ENCODE peak calls at places on chromosomes 2 and 18, in six cellular contexts. One of them, this sample, is unnamed. For H3K9me3, the result is how much of the 10 kb centered on the place peaks cover.

GRCh38 chr2:174142290-174142689 is 106.0 kb downstream of the OLA1 start:
- DNase-seq in body of pancreas: no peak
- DNase-seq in left lung: no peak
- DNase-seq in heart left ventricle: no peak
- DNase-seq in PC-9: no peak
- DNase-seq in psoas muscle: no peak
- DNase-seq in this sample: no peak

GRCh38 chr2:79040967-79041582 is 15.6 kb downstream of the REG3G start:
- DNase-seq in body of pancreas: peak
- DNase-seq in left lung: no peak
- DNase-seq in heart left ventricle: no peak
- DNase-seq in PC-9: no peak
- DNase-seq in psoas muscle: no peak
- DNase-seq in this sample: no peak

GRCh38 chr18:47492691-47493090 is 241.2 kb upstream of the SKOR2 start:
- DNase-seq in body of pancreas: no peak
- DNase-seq in left lung: no peak
- DNase-seq in heart left ventricle: no peak
- DNase-seq in PC-9: no peak
- DNase-seq in psoas muscle: no peak
- DNase-seq in this sample: no peak

GRCh38 chr18:59416818-59417217 is 57.8 kb upstream of the LMAN1 start:
- DNase-seq in body of pancreas: no peak
- DNase-seq in left lung: no peak
- DNase-seq in heart left ventricle: no peak
- DNase-seq in PC-9: no peak
- DNase-seq in psoas muscle: no peak
- DNase-seq in this sample: no peak

GRCh38 chr2:176134978-176135575 is 5.6 kb downstream of the HOXD8 start:
- DNase-seq in body of pancreas: no peak
- DNase-seq in left lung: no peak
- DNase-seq in heart left ventricle: no peak
- DNase-seq in PC-9: no peak
- DNase-seq in psoas muscle: no peak
- DNase-seq in this sample: no peak

GRCh38 chr2:42328148-42328833 is 32.7 kb downstream of the COX7A2L start:
- DNase-seq in body of pancreas: no peak
- DNase-seq in left lung: no peak
- DNase-seq in heart left ventricle: no peak
- DNase-seq in PC-9: no peak
- DNase-seq in psoas muscle: no peak
- DNase-seq in this sample: no peak

GRCh38 chr18:49623571-49623970 is 61.7 kb downstream of the LIPG start:
- DNase-seq in body of pancreas: no peak
- DNase-seq in left lung: no peak
- DNase-seq in heart left ventricle: no peak
- DNase-seq in PC-9: no peak
- DNase-seq in psoas muscle: no peak
- DNase-seq in this sample: no peak

GRCh38 chr2:241810304-241811208 is 1.6 kb downstream of the NEU4 start:
- DNase-seq in body of pancreas: no peak
- DNase-seq in left lung: no peak
- DNase-seq in heart left ventricle: peak
- DNase-seq in PC-9: no peak
- DNase-seq in psoas muscle: peak
- DNase-seq in this sample: peak

GRCh38 chr2:12597555-12597954 is 119.2 kb upstream of the TRIB2 start:
- DNase-seq in body of pancreas: no peak
- DNase-seq in left lung: no peak
- DNase-seq in heart left ventricle: no peak
- DNase-seq in PC-9: no peak
- DNase-seq in psoas muscle: no peak
- DNase-seq in this sample: no peak

GRCh38 chr2:236177604-236177966 is 9.4 kb upstream of the GBX2 start:
- DNase-seq in body of pancreas: peak
- DNase-seq in left lung: no peak
- DNase-seq in heart left ventricle: peak
- DNase-seq in PC-9: peak
- DNase-seq in psoas muscle: peak
- DNase-seq in this sample: peak

GRCh38 chr2:118668431-118669424 is 178.7 kb downstream of the EN1 start:
- DNase-seq in body of pancreas: no peak
- DNase-seq in left lung: no peak
- DNase-seq in heart left ventricle: no peak
- DNase-seq in PC-9: peak
- DNase-seq in psoas muscle: no peak
- DNase-seq in this sample: peak

DNA sequence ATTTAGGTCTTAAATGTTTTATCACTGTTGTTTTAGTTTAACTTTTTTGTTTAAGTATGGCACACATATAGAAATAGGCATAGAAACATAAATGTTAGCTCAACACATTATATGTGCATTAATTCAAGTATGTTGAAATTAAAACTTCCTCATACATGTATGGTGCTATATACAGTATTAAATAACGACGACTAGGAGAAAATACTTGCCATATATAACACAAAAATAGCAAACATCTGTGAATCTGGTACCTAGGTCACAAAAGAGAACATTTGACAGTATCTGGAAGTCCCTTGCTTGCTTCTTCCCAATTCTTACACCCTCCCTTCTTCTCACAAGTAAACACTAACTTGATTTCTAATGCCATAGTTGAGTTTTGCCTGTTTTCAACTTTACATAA is 38.4 kb downstream of the ZNF638 start:
- DNase-seq in body of pancreas: no peak
- DNase-seq in left lung: no peak
- DNase-seq in heart left ventricle: no peak
- DNase-seq in PC-9: no peak
- DNase-seq in psoas muscle: no peak
- DNase-seq in this sample: no peak
- H3K27ac ChIP-seq in body of pancreas: no peak
- H3K27ac ChIP-seq in left lung: no peak
- H3K27ac ChIP-seq in heart left ventricle: no peak
- H3K27ac ChIP-seq in PC-9: no peak
- H3K27ac ChIP-seq in psoas muscle: peak
- H3K27ac ChIP-seq in this sample: no peak

GRCh38 chr2:102139851-102140250 is 2.7 kb upstream of the IL1R1 start:
- DNase-seq in body of pancreas: no peak
- DNase-seq in left lung: no peak
- DNase-seq in heart left ventricle: no peak
- DNase-seq in PC-9: no peak
- DNase-seq in psoas muscle: no peak
- DNase-seq in this sample: no peak

GRCh38 chr2:102140367-102140766 is 2.2 kb upstream of the IL1R1 start:
- DNase-seq in body of pancreas: no peak
- DNase-seq in left lung: no peak
- DNase-seq in heart left ventricle: no peak
- DNase-seq in PC-9: no peak
- DNase-seq in psoas muscle: no peak
- DNase-seq in this sample: no peak

GRCh38 chr2:102142829-102143449 is 393 bp downstream of the IL1R1 start:
- DNase-seq in body of pancreas: peak
- DNase-seq in left lung: no peak
- DNase-seq in heart left ventricle: peak
- DNase-seq in PC-9: no peak
- DNase-seq in psoas muscle: no peak
- DNase-seq in this sample: no peak

GRCh38 chr2:102141915-102142828 is at the start of gene IL1R1:
- DNase-seq in body of pancreas: peak
- DNase-seq in left lung: peak
- DNase-seq in heart left ventricle: peak
- DNase-seq in PC-9: peak
- DNase-seq in psoas muscle: peak
- DNase-seq in this sample: peak

DNA sequence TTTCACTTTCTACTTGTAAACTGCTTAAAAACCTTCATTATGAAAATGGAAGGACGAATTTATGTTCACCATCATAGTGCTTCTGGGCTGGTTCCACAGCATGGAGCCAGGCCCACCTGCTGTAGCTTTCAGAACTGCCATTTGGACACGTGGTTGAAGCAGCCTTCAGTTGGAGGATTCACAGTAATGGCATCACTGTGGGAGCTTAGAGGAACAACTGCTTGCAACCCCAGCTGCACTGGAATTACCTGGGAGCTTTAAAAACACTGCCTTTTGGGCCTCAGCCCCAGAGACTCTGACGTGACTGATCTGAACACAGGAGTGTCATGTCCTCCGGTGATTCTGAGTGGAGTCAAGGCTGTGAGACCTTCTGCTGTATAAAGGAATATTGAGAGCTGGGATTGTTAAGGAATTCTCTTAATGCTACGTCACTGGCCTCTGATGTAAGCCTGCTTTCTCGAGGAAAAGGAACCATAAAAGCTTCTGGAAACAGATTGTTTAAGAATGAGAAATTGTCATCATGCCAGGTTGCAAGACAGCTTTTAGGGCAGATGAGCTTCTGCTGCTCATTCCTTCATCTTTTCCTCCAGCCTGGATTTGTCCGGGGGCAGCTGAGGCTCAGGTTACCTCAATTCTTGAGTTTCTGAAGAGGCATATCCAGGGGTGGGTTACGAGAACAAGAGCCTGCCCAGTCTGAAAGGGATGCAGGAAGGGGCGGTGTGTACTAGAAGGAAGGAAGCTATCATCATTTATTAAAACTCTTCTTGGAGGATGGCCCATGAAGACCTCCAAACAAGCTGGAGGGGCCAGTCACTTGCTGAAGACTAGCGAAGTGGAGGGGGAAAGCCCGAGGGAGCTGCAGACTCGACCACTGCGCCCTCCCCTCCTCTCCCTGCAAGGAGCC is 1.3 kb upstream of the IL1R1 start:
- DNase-seq in body of pancreas: no peak
- DNase-seq in left lung: no peak
- DNase-seq in heart left ventricle: peak
- DNase-seq in PC-9: no peak
- DNase-seq in psoas muscle: no peak
- DNase-seq in this sample: no peak
- H3K4me3 ChIP-seq in body of pancreas: no peak
- H3K4me3 ChIP-seq in left lung: peak
- H3K4me3 ChIP-seq in heart left ventricle: peak
- H3K4me3 ChIP-seq in PC-9: no peak
- H3K4me3 ChIP-seq in psoas muscle: peak
- H3K4me3 ChIP-seq in this sample: no peak

GRCh38 chr18:6249788-6250187 is 164.9 kb downstream of the L3MBTL4 start:
- DNase-seq in body of pancreas: peak
- DNase-seq in left lung: no peak
- DNase-seq in heart left ventricle: no peak
- DNase-seq in PC-9: no peak
- DNase-seq in psoas muscle: no peak
- DNase-seq in this sample: no peak

GRCh38 chr18:6256521-6256920 is 158.2 kb downstream of the L3MBTL4 start:
- DNase-seq in body of pancreas: peak
- DNase-seq in left lung: no peak
- DNase-seq in heart left ventricle: no peak
- DNase-seq in PC-9: no peak
- DNase-seq in psoas muscle: no peak
- DNase-seq in this sample: peak

GRCh38 chr18:6251084-6251483 is 163.6 kb downstream of the L3MBTL4 start:
- DNase-seq in body of pancreas: no peak
- DNase-seq in left lung: no peak
- DNase-seq in heart left ventricle: no peak
- DNase-seq in PC-9: no peak
- DNase-seq in psoas muscle: no peak
- DNase-seq in this sample: no peak

GRCh38 chr18:6257950-6258349 is 156.8 kb downstream of the L3MBTL4 start:
- DNase-seq in body of pancreas: no peak
- DNase-seq in left lung: no peak
- DNase-seq in heart left ventricle: no peak
- DNase-seq in PC-9: no peak
- DNase-seq in psoas muscle: no peak
- DNase-seq in this sample: no peak

GRCh38 chr18:6255121-6255742 is 159.5 kb downstream of the L3MBTL4 start:
- DNase-seq in body of pancreas: peak
- DNase-seq in left lung: no peak
- DNase-seq in heart left ventricle: no peak
- DNase-seq in PC-9: no peak
- DNase-seq in psoas muscle: no peak
- DNase-seq in this sample: no peak
- H3K9me3 ChIP-seq in body of pancreas: under half
- H3K9me3 ChIP-seq in left lung: under half
- H3K9me3 ChIP-seq in heart left ventricle: under half
- H3K9me3 ChIP-seq in PC-9: under half
- H3K9me3 ChIP-seq in psoas muscle: under half
- H3K9me3 ChIP-seq in this sample: under half

GRCh38 chr2:37802106-37802791 is 122.8 kb upstream of the RMDN2 start:
- DNase-seq in body of pancreas: no peak
- DNase-seq in left lung: peak
- DNase-seq in heart left ventricle: no peak
- DNase-seq in PC-9: peak
- DNase-seq in psoas muscle: no peak
- DNase-seq in this sample: no peak
- H3K27ac ChIP-seq in body of pancreas: no peak
- H3K27ac ChIP-seq in left lung: no peak
- H3K27ac ChIP-seq in heart left ventricle: no peak
- H3K27ac ChIP-seq in PC-9: peak
- H3K27ac ChIP-seq in psoas muscle: no peak
- H3K27ac ChIP-seq in this sample: peak

GRCh38 chr2:44778671-44779476 is 162.6 kb upstream of the SIX3 start:
- DNase-seq in body of pancreas: no peak
- DNase-seq in left lung: no peak
- DNase-seq in heart left ventricle: no peak
- DNase-seq in PC-9: no peak
- DNase-seq in psoas muscle: no peak
- DNase-seq in this sample: no peak
- H3K4me3 ChIP-seq in body of pancreas: no peak
- H3K4me3 ChIP-seq in left lung: no peak
- H3K4me3 ChIP-seq in heart left ventricle: no peak
- H3K4me3 ChIP-seq in PC-9: no peak
- H3K4me3 ChIP-seq in psoas muscle: no peak
- H3K4me3 ChIP-seq in this sample: no peak

DNA sequence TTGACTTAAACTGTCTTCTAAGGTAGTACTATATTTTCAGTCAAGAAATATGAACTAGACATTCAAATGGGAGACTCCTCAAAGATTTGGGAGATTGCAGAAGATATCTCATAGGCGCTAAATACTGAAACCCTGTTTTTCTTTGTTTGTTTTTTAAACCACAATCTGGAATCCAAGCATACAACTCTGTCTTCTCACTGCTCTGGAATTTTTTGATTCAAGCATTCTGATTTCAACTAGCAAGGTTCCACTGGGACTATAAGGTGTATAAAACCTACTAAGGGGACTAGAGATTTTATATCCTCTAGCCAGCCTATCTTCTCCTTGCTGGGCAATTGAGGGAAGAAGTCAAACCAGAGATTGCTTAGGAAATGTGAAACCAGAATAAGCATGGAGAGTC is 405.4 kb downstream of the PARD3B start:
- DNase-seq in body of pancreas: no peak
- DNase-seq in left lung: no peak
- DNase-seq in heart left ventricle: no peak
- DNase-seq in PC-9: peak
- DNase-seq in psoas muscle: no peak
- DNase-seq in this sample: no peak
- H3K9me3 ChIP-seq in body of pancreas: under half
- H3K9me3 ChIP-seq in left lung: under half
- H3K9me3 ChIP-seq in heart left ventricle: under half
- H3K9me3 ChIP-seq in PC-9: under half
- H3K9me3 ChIP-seq in psoas muscle: under half
- H3K9me3 ChIP-seq in this sample: under half